ENCODE peak calls at places on chromosomes 12 and 14, in four cellular contexts. C, D, P and Q are unnamed samples. For H3K9me3, the result is how much of the 10 kb centered on the place peaks cover.

GRCh38 chr12:98453070-98453469 is 62.3 kb upstream of the TMPO start:
- DNase-seq in P (no peak), C (no peak), D (no peak), Q (no peak)

GRCh38 chr14:104899781-104900180 is 24.9 kb upstream of the PLD4 start:
- DNase-seq in D (no peak), P (no peak), C (no peak), Q (no peak)

GRCh38 chr14:48125654-48126053 is 450.2 kb upstream of the MDGA2 start:
- DNase-seq in D (no peak), C (no peak), P (no peak), Q (peak)

GRCh38 chr12:24681570-24681969 is 267.3 kb downstream of the BCAT1 start:
- DNase-seq in C (no peak), D (no peak), P (no peak), Q (no peak)

GRCh38 chr12:92987846-92988621 is 58.9 kb upstream of the EEA1 start:
- DNase-seq in P (no peak), D (no peak), C (no peak), Q (peak)

GRCh38 chr12:11981174-11981733 is 89.5 kb upstream of the BCL2L14 start:
- DNase-seq in D (peak), P (no peak), C (no peak), Q (peak)

GRCh38 chr14:68734231-68734732 is 58.6 kb downstream of the ZFP36L1 start:
- DNase-seq in D (peak), P (no peak), C (peak), Q (no peak)

GRCh38 chr12:117501470-117501869 is 140.0 kb upstream of the NOS1 start:
- DNase-seq in P (no peak), C (no peak), D (no peak), Q (peak)

GRCh38 chr12:64682572-64683277 is 72.4 kb downstream of the RASSF3 start:
- DNase-seq in P (no peak), C (peak), D (no peak), Q (peak)

GRCh38 chr12:120079352-120080042 is 37.1 kb downstream of the RAB35 start:
- DNase-seq in D (no peak), C (no peak), P (no peak), Q (no peak)

GRCh38 chr12:96295532-96296160 is 101.5 kb downstream of the ELK3 start:
- DNase-seq in C (no peak), P (no peak), D (no peak), Q (no peak)

GRCh38 chr14:73238941-73239340 is 1.6 kb downstream of the PAPLN start:
- DNase-seq in D (no peak), C (no peak), P (no peak), Q (no peak)

GRCh38 chr12:53299101-53299453 is 418 bp upstream of the MYG1 start:
- DNase-seq in D (peak), C (peak), P (peak), Q (peak)

GRCh38 chr14:82223276-82223675 is 689.6 kb upstream of the SEL1L start:
- DNase-seq in P (no peak), D (no peak), C (no peak), Q (no peak)

GRCh38 chr14:86124328-86124727 is 594.4 kb downstream of the FLRT2 start:
- DNase-seq in P (no peak), C (no peak), D (no peak), Q (no peak)

GRCh38 chr14:26395726-26396125 is 202.1 kb downstream of the NOVA1 start:
- DNase-seq in D (no peak), C (no peak), P (no peak), Q (no peak)

GRCh38 chr14:90660865-90661570 is 155.2 kb downstream of the TTC7B start:
- DNase-seq in P (no peak), C (no peak), D (no peak), Q (no peak)

GRCh38 chr14:51319181-51319597 is 79.1 kb downstream of the TMX1 start:
- DNase-seq in D (no peak), P (no peak), C (no peak), Q (no peak)

GRCh38 chr12:108966378-108967151 is 54.3 kb downstream of the SVOP start:
- DNase-seq in C (no peak), D (no peak), P (no peak), Q (no peak)

GRCh38 chr12:34395056-34396005 is 373.0 kb downstream of the ALG10 start:
- DNase-seq in P (no peak), D (no peak), C (no peak), Q (no peak)

GRCh38 chr12:34392741-34393085 is 370.4 kb downstream of the ALG10 start:
- DNase-seq in P (no peak), D (no peak), C (no peak), Q (no peak)

GRCh38 chr12:34393086-34393820 is 371.0 kb downstream of the ALG10 start:
- DNase-seq in D (no peak), C (no peak), P (no peak), Q (no peak)

GRCh38 chr12:34394211-34395055 is 372.1 kb downstream of the ALG10 start:
- DNase-seq in C (no peak), D (no peak), P (peak), Q (no peak)

GRCh38 chr12:34393821-34394150 is 371.5 kb downstream of the ALG10 start:
- DNase-seq in C (no peak), P (no peak), D (no peak), Q (no peak)
- H3K9me3 ChIP-seq in C (half or more), P (half or more), D (under half), Q (under half)

DNA sequence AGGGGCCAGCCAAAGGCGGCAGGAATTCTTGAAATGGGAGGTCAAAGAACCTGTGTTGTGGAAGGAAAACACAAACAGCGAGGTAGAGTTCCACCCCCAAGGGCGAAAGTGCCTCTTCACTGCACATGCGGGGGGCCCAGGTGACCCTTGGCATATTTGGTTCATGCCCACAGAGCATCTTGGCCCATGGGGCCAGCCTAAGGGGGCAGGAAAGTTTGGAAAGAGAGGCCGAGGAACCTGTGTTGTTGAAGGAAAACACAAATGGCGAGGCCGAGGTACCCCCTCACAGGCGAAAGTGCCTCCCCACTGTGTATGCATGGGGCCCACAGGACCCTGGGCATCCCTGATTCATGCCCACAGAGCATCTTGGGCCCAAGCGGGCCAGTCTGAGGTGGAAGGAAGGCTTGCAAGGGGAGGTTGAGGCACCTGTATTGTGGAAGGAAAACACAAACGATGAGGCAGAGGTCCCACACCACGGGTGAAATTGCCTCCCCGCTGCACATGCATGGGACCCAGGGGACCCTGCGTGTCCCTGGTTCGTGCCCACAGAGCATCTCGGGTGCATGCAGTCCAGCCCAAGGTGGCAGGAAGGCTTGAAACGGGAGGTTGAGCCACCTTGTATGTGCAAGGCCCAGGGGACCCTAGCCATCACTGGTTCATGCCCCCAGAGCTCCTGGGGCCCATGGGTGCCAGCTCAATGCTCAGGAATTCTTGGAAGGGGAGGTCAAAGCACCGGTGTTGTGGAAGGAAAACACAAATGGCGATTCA is 384.1 kb downstream of the ALG10 start:
- DNase-seq in C (no peak), D (no peak), P (no peak), Q (no peak)
- H3K9me3 ChIP-seq in C (under half), D (under half), P (half or more), Q (under half)

GRCh38 chr12:34215213-34215892 is 193.1 kb downstream of the ALG10 start:
- DNase-seq in C (no peak), D (no peak), P (no peak), Q (no peak)

GRCh38 chr12:34210689-34211530 is 188.6 kb downstream of the ALG10 start:
- DNase-seq in D (no peak), P (no peak), C (no peak), Q (no peak)

GRCh38 chr12:34210183-34210582 is 187.9 kb downstream of the ALG10 start:
- DNase-seq in D (no peak), C (no peak), P (no peak), Q (no peak)

GRCh38 chr12:34214011-34214410 is 191.7 kb downstream of the ALG10 start:
- DNase-seq in C (no peak), D (no peak), P (no peak), Q (no peak)

DNA sequence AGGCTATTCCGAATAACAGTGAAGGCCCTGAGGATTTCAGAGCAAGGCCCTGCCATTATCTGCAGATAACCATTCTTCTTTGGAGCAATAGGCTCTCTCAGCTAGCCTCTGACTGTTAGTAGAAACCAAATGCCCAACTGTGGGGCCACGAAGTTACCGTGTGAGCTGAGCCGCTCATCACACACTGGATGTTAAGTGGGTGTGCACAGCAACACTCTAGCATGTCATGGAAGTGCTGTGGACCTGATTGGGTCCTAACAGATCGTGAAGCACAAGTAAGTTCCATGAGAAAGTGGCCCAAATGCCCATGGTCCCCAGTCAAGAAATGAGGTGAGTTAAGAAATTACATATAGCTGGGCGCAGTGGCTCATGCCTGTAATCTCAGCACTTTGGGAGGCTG is 190.4 kb downstream of the ALG10 start:
- DNase-seq in P (no peak), C (no peak), D (no peak), Q (no peak)
- H3K9me3 ChIP-seq in P (under half), C (under half), D (under half), Q (under half)

GRCh38 chr14:87409401-87409800 is 583.6 kb downstream of the GALC start:
- DNase-seq in P (no peak), D (no peak), C (peak), Q (no peak)
- H3K9me3 ChIP-seq in P (under half), D (under half), C (under half), Q (under half)

GRCh38 chr12:18658829-18659228 is 79.0 kb downstream of the PLCZ1 start:
- DNase-seq in D (no peak), P (no peak), C (peak), Q (no peak)

GRCh38 chr12:18655351-18655750 is 82.5 kb downstream of the PLCZ1 start:
- DNase-seq in D (no peak), C (no peak), P (no peak), Q (no peak)

GRCh38 chr12:18653465-18653864 is 84.3 kb downstream of the PLCZ1 start:
- DNase-seq in P (no peak), C (no peak), D (no peak), Q (no peak)

GRCh38 chr12:18658179-18658578 is 79.6 kb downstream of the PLCZ1 start:
- DNase-seq in C (no peak), P (no peak), D (no peak), Q (no peak)
- H3K9me3 ChIP-seq in C (under half), P (under half), D (under half), Q (under half)

GRCh38 chr14:79510659-79511058 is 700.6 kb downstream of the DIO2 start:
- DNase-seq in P (no peak), C (peak), D (no peak), Q (no peak)
- H3K9me3 ChIP-seq in P (under half), C (under half), D (under half), Q (under half)

DNA sequence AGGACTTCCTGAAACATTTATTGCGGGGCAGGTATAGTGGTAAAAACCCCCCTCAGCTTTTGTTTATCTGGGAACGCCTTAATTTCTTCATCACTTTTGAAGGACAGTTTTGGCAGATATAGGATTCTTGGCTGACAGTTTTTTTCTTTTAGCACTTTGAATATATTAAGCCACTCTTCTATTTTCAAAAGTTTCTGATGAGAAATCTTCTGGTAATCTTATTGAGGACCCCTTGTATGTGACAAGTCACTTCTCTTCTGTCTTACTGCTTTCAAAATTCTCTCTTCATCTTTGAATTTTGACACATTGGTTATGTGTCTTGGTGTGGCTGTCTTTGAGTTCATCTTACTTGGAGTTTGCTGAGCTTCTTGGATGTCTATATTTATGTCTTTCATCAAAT is 59.1 kb downstream of the ATP23 start:
- DNase-seq in P (no peak), C (no peak), D (no peak), Q (no peak)
- H3K9me3 ChIP-seq in P (half or more), C (under half), D (under half), Q (under half)

DNA sequence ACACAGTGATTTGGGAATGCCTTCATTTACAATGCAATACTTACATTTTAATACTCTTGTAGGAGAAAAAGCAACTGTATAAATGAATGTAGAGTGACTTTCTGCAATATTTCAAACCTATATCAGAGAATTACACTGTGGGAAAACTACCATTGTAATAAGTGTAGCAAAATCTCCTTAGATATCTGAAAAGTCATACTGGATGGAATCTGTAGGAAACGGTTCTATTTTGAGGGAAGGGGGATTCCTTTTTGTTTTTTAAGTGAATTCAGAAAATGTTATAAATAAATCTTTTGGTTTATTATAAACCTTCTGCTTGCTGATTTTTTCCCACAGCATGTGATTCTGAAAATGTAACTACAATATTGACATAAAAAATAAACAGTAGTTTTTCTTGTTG is 23.0 kb downstream of the ZNF891 start:
- DNase-seq in D (no peak), C (no peak), P (no peak), Q (no peak)
- H3K9me3 ChIP-seq in D (half or more), C (half or more), P (half or more), Q (under half)